ENCODE peak calls at places on chromosomes 16 and 17, in seven cellular contexts. E is IMR-90, C is upper lobe of left lung, O is esophagus squamous epithelium, V is spleen, L is NB4, M is uterus. X is an unnamed sample.

GRCh38 chr16:30532285-30533145 is 2.1 kb downstream of the ZNF747 start:
- DNase-seq in E (no peak), C (no peak), O (no peak), V (peak; percentile 77), L (no peak), M (no peak), X (no peak)

GRCh38 chr17:28982191-28982793 is 23.5 kb downstream of the SEZ6 start:
- DNase-seq in E (peak; percentile 24), C (peak; percentile 68), O (no peak), V (peak; percentile 81), L (peak; percentile 91), M (peak; percentile 29), X (no peak)

GRCh38 chr17:66580601-66581385 is 254.1 kb upstream of the CACNG5 start:
- DNase-seq in E (peak; percentile 28), C (peak; percentile 39), O (no peak), V (no peak), L (no peak), M (peak; percentile 82), X (no peak)

GRCh38 chr17:39949028-39949427 is 13.8 kb upstream of the GSDMA start:
- DNase-seq in E (no peak), C (peak; percentile 33), O (no peak), V (no peak), L (no peak), M (no peak), X (no peak)

GRCh38 chr17:63134867-63135266 is 168.8 kb downstream of the TANC2 start:
- DNase-seq in E (no peak), C (no peak), O (no peak), V (no peak), L (no peak), M (no peak), X (no peak)

GRCh38 chr17:53135969-53136368 is 686.8 kb upstream of the KIF2B start:
- DNase-seq in E (no peak), C (no peak), O (no peak), V (no peak), L (no peak), M (no peak), X (no peak)

GRCh38 chr17:41593306-41594095 is 6.8 kb upstream of the KRT14 start:
- DNase-seq in E (no peak), C (no peak), O (no peak), V (no peak), L (no peak), M (no peak), X (no peak)

GRCh38 chr17:40122944-40123810 is 1.4 kb downstream of the MSL1 start:
- DNase-seq in E (peak; percentile 30), C (peak; percentile 46), O (no peak), V (peak; percentile 90), L (peak; percentile 76), M (peak; percentile 52), X (no peak)

GRCh38 chr16:54657709-54658102 is 273.0 kb upstream of the IRX5 start:
- DNase-seq in E (no peak), C (no peak), O (no peak), V (no peak), L (no peak), M (no peak), X (no peak)

GRCh38 chr17:27800522-27800921 is at the start of gene NOS2:
- DNase-seq in E (no peak), C (no peak), O (no peak), V (peak; percentile 1), L (no peak), M (no peak), X (no peak)

GRCh38 chr17:61619953-61620352 is 28.9 kb upstream of the NACA2 start:
- DNase-seq in E (no peak), C (no peak), O (no peak), V (no peak), L (no peak), M (no peak), X (no peak)

GRCh38 chr17:27559996-27560481 is 70.9 kb upstream of the LGALS9 start:
- DNase-seq in E (peak; percentile 93), C (peak; percentile 62), O (no peak), V (peak; percentile 76), L (no peak), M (peak; percentile 72), X (no peak)

GRCh38 chr17:17928422-17929386 is 43.5 kb downstream of the TOM1L2 start:
- DNase-seq in E (no peak), C (no peak), O (no peak), V (no peak), L (no peak), M (no peak), X (no peak)

GRCh38 chr16:66503612-66504011 is 46.3 kb downstream of the TK2 start:
- DNase-seq in E (no peak), C (no peak), O (no peak), V (no peak), L (no peak), M (no peak), X (no peak)

GRCh38 chr17:39604911-39605491 is 2.7 kb downstream of the NEUROD2 start:
- DNase-seq in E (no peak), C (no peak), O (no peak), V (no peak), L (no peak), M (no peak), X (no peak)

GRCh38 chr17:19361975-19362292 is 589 bp downstream of the B9D1 start:
- DNase-seq in E (no peak), C (no peak), O (no peak), V (no peak), L (no peak), M (no peak), X (no peak)

GRCh38 chr17:19363460-19364035 is 1.0 kb upstream of the B9D1 start:
- DNase-seq in E (no peak), C (no peak), O (no peak), V (peak; percentile 64), L (no peak), M (no peak), X (no peak)

GRCh38 chr17:19363114-19363438 is 553 bp upstream of the B9D1 start:
- DNase-seq in E (no peak), C (no peak), O (no peak), V (no peak), L (no peak), M (no peak), X (no peak)

GRCh38 chr17:19361326-19361725 is 1.2 kb downstream of the B9D1 start:
- DNase-seq in E (no peak), C (no peak), O (no peak), V (peak; percentile 68), L (no peak), M (no peak), X (no peak)

DNA sequence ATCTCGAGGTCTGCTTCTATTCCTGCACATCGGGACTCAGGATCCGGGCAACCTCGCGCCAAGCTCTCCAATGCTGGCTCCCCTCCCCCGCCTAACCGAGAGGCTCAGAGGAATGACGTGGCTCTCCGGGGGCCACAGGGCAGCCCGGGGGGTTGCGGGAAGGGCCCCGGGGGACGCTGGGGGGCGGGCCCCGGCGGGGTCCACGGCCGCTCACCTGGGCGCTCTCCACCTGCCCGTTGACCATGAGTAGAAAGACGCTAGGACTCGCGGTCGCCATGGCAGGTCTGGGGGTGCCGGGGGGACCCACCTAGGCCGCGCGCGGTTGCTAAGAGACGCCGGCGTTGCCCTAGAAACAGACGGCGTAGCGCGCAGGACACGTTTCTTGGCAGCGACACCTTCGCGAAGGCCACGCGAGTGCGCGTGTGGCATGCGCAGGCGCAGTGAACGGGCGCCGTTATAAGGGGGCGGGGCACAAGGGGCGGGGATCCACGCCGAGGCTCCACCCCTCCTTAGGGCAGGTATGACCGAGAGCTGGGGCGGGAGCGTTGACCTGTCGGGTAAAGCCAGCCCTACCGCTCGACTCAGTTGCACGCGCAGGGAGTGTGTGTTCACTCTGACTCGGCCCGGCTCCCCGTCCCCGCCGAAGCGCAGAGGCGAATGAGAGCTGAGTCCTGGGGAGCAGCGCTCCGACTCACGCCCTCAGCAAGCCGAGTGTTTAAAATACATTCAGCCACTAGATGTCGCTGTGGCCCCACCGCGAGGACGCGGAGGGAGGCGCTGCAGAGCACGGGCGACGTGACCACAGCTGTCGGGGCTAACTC is at the start of gene B9D1:
- DNase-seq in E (peak; percentile 89), C (peak; percentile 94), O (peak; percentile 59), V (peak; percentile 98), L (peak; percentile 90), M (peak; percentile 94), X (peak; percentile 97)
- TF ChIP-seq POLR2A in E (peak; percentile 64), C (no peak), O (no peak), V (no peak), L (no peak), M (peak; percentile 30), X (no peak)

GRCh38 chr17:8073627-8074485 is 13.7 kb downstream of the ALOX12B start:
- DNase-seq in E (peak; percentile 49), C (peak; percentile 75), O (no peak), V (peak; percentile 95), L (peak; percentile 75), M (no peak), X (no peak)

GRCh38 chr17:8071496-8071895 is 16.0 kb downstream of the ALOX12B start:
- DNase-seq in E (no peak), C (no peak), O (no peak), V (peak; percentile 47), L (no peak), M (no peak), X (no peak)

GRCh38 chr17:8072727-8073461 is 14.6 kb downstream of the ALOX12B start:
- DNase-seq in E (no peak), C (no peak), O (no peak), V (peak; percentile 82), L (no peak), M (no peak), X (no peak)

GRCh38 chr17:8075081-8075480 is 12.4 kb downstream of the ALOX12B start:
- DNase-seq in E (no peak), C (no peak), O (no peak), V (peak; percentile 21), L (no peak), M (no peak), X (no peak)

GRCh38 chr17:8072339-8072726 is 15.2 kb downstream of the ALOX12B start:
- DNase-seq in E (no peak), C (no peak), O (no peak), V (peak; percentile 73), L (no peak), M (no peak), X (no peak)
- TF ChIP-seq POLR2A in E (no peak), C (no peak), O (no peak), V (no peak), L (no peak), M (no peak), X (no peak)

DNA sequence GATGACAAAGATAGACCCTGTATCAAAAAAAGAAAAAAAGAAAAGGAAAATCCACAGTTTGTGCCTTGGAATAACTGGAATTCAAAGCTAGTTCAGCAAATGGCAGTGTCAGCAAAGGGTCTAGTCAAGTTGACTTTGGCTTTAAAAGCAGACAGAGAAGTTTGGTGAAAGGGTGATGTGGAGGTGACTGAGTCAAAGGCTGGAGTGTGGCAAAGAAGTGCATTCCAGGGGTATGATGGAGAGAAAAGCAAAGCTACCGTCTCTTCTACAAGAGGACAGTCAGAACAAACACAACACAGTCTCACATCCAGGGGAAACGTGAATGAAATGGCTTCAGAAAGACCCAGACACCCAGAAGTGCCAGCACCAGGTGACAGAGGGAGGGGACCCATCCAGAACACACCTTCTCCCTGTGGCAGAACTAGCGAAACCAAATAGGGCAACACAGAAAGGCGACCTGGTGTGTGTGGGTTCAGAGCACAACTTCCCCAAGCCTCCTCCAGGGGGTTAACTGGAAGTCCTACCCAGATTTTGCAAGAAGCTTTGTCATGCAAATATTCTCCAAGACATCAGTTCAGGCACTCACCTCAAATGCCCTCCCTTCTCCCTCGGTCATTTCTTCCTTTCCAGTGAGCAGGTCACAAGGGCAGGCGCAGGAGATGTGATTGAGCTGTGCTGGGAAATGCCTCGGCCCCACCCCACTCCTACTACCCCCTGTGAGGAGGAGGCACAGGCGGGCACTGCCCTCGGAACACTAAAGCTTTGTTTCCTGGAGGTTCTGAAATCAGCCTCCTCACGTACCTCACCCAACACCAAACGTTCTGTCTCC is 481.9 kb downstream of the SOX9 start:
- DNase-seq in E (peak; percentile 73), C (peak; percentile 72), O (no peak), V (no peak), L (peak; percentile 66), M (no peak), X (no peak)
- TF ChIP-seq POLR2A in E (no peak), C (no peak), O (no peak), V (no peak), L (no peak), M (no peak), X (no peak)

GRCh38 chr17:31558748-31559646 is 167.5 kb downstream of the RAB11FIP4 start:
- DNase-seq in E (peak; percentile 80), C (peak; percentile 78), O (no peak), V (peak; percentile 94), L (peak; percentile 86), M (peak; percentile 82), X (no peak)
- TF ChIP-seq POLR2A in E (peak; percentile 53), C (no peak), O (peak; percentile 10), V (no peak), L (peak; percentile 49), M (peak; percentile 60), X (no peak)